ENCODE peak calls at places on chromosomes 1 and 21, in four cellular contexts. One of them, this sample, is unnamed.

GRCh38 chr1:234292006-234292405 is 81.2 kb upstream of the COA6 start:
- DNase-seq in GM12878: no peak
- DNase-seq in K562: no peak
- DNase-seq in H1: no peak
- DNase-seq in this sample: no peak

GRCh38 chr1:226687476-226687875 is 51.6 kb downstream of the ITPKB start:
- DNase-seq in GM12878: no peak
- DNase-seq in H1: no peak
- DNase-seq in K562: no peak
- DNase-seq in this sample: no peak

GRCh38 chr1:228016653-228017355 is 10.0 kb downstream of the WNT3A start:
- DNase-seq in GM12878: no peak
- DNase-seq in H1: no peak
- DNase-seq in K562: no peak
- DNase-seq in this sample: no peak

GRCh38 chr1:20321573-20321972 is 30.9 kb downstream of the VWA5B1 start:
- DNase-seq in K562: no peak
- DNase-seq in H1: no peak
- DNase-seq in GM12878: no peak
- DNase-seq in this sample: no peak

GRCh38 chr1:17128361-17128760 is 9.1 kb upstream of the PADI2 start:
- DNase-seq in K562: no peak
- DNase-seq in GM12878: no peak
- DNase-seq in H1: no peak
- DNase-seq in this sample: peak; percentile 50

GRCh38 chr21:43957629-43958362 is 54.3 kb upstream of the TRAPPC10 start:
- DNase-seq in GM12878: peak; percentile 77
- DNase-seq in H1: no peak
- DNase-seq in K562: no peak
- DNase-seq in this sample: no peak

GRCh38 chr1:69711159-69711930 is 143.6 kb downstream of the LRRC7 start:
- DNase-seq in GM12878: no peak
- DNase-seq in H1: no peak
- DNase-seq in K562: no peak
- DNase-seq in this sample: no peak

GRCh38 chr1:225834417-225835329 is 24.7 kb downstream of the EPHX1 start:
- DNase-seq in GM12878: no peak
- DNase-seq in K562: no peak
- DNase-seq in H1: no peak
- DNase-seq in this sample: no peak

GRCh38 chr1:29896791-29897725 is 660.7 kb downstream of the PTPRU start:
- DNase-seq in K562: no peak
- DNase-seq in H1: no peak
- DNase-seq in GM12878: no peak
- DNase-seq in this sample: no peak

GRCh38 chr1:170290971-170291370 is 145.2 kb downstream of the NTMT2 start:
- DNase-seq in K562: no peak
- DNase-seq in H1: no peak
- DNase-seq in GM12878: no peak
- DNase-seq in this sample: no peak

GRCh38 chr1:211551628-211552465 is 27.1 kb downstream of the SLC30A1 start:
- DNase-seq in GM12878: no peak
- DNase-seq in K562: no peak
- DNase-seq in H1: no peak
- DNase-seq in this sample: no peak

GRCh38 chr1:174791863-174792262 is 207.9 kb upstream of the CACYBP start:
- DNase-seq in K562: no peak
- DNase-seq in GM12878: no peak
- DNase-seq in H1: no peak
- DNase-seq in this sample: no peak

GRCh38 chr1:116134178-116134773 is 23.1 kb downstream of the MAB21L3 start:
- DNase-seq in K562: no peak
- DNase-seq in H1: no peak
- DNase-seq in GM12878: no peak
- DNase-seq in this sample: peak; percentile 21

GRCh38 chr21:35575280-35575915 is 484.9 kb downstream of the SETD4 start:
- DNase-seq in H1: no peak
- DNase-seq in GM12878: no peak
- DNase-seq in K562: no peak
- DNase-seq in this sample: no peak

GRCh38 chr1:59116920-59117542 is 179.9 kb upstream of the FGGY start:
- DNase-seq in K562: no peak
- DNase-seq in GM12878: no peak
- DNase-seq in H1: no peak
- DNase-seq in this sample: no peak

GRCh38 chr1:222329493-222330045 is 218.3 kb downstream of the HHIPL2 start:
- DNase-seq in K562: no peak
- DNase-seq in GM12878: no peak
- DNase-seq in H1: no peak
- DNase-seq in this sample: peak; percentile 13

GRCh38 chr1:70134148-70134547 is 71.2 kb downstream of the LRRC40 start:
- DNase-seq in H1: no peak
- DNase-seq in K562: no peak
- DNase-seq in GM12878: no peak
- DNase-seq in this sample: no peak

GRCh38 chr1:153984125-153984899 is 1.8 kb downstream of the RAB13 start:
- DNase-seq in K562: no peak
- DNase-seq in GM12878: no peak
- DNase-seq in H1: no peak
- DNase-seq in this sample: no peak

GRCh38 chr1:24983006-24983680 is 53.1 kb upstream of the RUNX3 start:
- DNase-seq in GM12878: no peak
- DNase-seq in H1: no peak
- DNase-seq in K562: no peak
- DNase-seq in this sample: no peak

GRCh38 chr1:47351305-47351704 is 17.7 kb downstream of the CMPK1 start:
- DNase-seq in GM12878: peak; percentile 72
- DNase-seq in H1: no peak
- DNase-seq in K562: no peak
- DNase-seq in this sample: no peak

GRCh38 chr1:11196945-11197344 is 7.8 kb downstream of the ANGPTL7 start:
- DNase-seq in GM12878: no peak
- DNase-seq in K562: no peak
- DNase-seq in H1: no peak
- DNase-seq in this sample: no peak

GRCh38 chr1:63272811-63273210 is 49.6 kb upstream of the FOXD3 start:
- DNase-seq in K562: no peak
- DNase-seq in GM12878: no peak
- DNase-seq in H1: no peak
- DNase-seq in this sample: no peak

GRCh38 chr1:63274371-63274770 is 48.0 kb upstream of the FOXD3 start:
- DNase-seq in K562: no peak
- DNase-seq in GM12878: no peak
- DNase-seq in H1: no peak
- DNase-seq in this sample: no peak

GRCh38 chr1:63274979-63275378 is 47.4 kb upstream of the FOXD3 start:
- DNase-seq in GM12878: no peak
- DNase-seq in H1: no peak
- DNase-seq in K562: no peak
- DNase-seq in this sample: no peak

GRCh38 chr1:63277195-63278192 is 44.9 kb upstream of the FOXD3 start:
- DNase-seq in K562: no peak
- DNase-seq in H1: no peak
- DNase-seq in GM12878: no peak
- DNase-seq in this sample: no peak

DNA sequence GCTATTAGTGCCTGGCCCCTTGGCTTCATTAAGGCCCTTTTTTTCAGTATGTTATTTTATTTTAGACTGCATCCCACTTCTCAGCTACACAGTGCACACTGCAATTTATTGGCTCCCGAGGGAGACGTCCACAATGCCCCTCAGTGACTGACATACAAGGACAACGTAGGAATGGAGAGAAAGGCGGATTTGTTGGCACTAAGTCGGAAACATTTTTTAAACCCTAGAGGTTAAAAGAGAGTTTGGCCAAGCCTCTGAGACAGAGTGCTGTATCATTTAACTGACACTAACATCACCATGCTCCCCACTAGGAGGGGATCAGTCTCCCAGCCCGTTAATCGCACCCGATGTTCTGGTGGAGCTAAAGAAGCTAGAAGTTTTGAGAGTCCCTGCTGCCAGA is 45.7 kb upstream of the FOXD3 start:
- DNase-seq in K562: no peak
- DNase-seq in GM12878: no peak
- DNase-seq in H1: no peak
- DNase-seq in this sample: no peak
- H3K4me2 ChIP-seq in K562: no peak overlapping the region
- H3K4me2 ChIP-seq in GM12878: no peak overlapping the region
- H3K4me2 ChIP-seq in H1: no peak overlapping the region
- H3K4me2 ChIP-seq in this sample: no peak overlapping the region

GRCh38 chr1:109193653-109194590 is 19.8 kb upstream of the SARS1 start:
- DNase-seq in GM12878: peak; percentile 37
- DNase-seq in K562: peak; percentile 84
- DNase-seq in H1: peak; percentile 92
- DNase-seq in this sample: no peak
- TF ChIP-seq JUND in GM12878: no peak
- TF ChIP-seq JUND in K562: peak; percentile 50
- TF ChIP-seq JUND in H1: no peak
- TF ChIP-seq JUND in this sample: no peak

GRCh38 chr1:7299994-7300393 is 471.1 kb upstream of the VAMP3 start:
- DNase-seq in K562: no peak
- DNase-seq in GM12878: no peak
- DNase-seq in H1: no peak
- DNase-seq in this sample: no peak

GRCh38 chr1:7296968-7297367 is 474.1 kb upstream of the VAMP3 start:
- DNase-seq in H1: peak; percentile 22
- DNase-seq in GM12878: no peak
- DNase-seq in K562: no peak
- DNase-seq in this sample: no peak

GRCh38 chr1:7299329-7299799 is 471.7 kb upstream of the VAMP3 start:
- DNase-seq in GM12878: no peak
- DNase-seq in K562: no peak
- DNase-seq in H1: peak; percentile 50
- DNase-seq in this sample: peak; percentile 82

GRCh38 chr1:7298749-7299151 is 472.3 kb upstream of the VAMP3 start:
- DNase-seq in K562: no peak
- DNase-seq in GM12878: no peak
- DNase-seq in H1: peak; percentile 42
- DNase-seq in this sample: no peak

GRCh38 chr1:7298145-7298544 is 473.0 kb upstream of the VAMP3 start:
- DNase-seq in K562: no peak
- DNase-seq in H1: peak; percentile 60
- DNase-seq in GM12878: no peak
- DNase-seq in this sample: no peak
- TF ChIP-seq EGR1 in K562: no peak
- TF ChIP-seq EGR1 in H1: no peak
- TF ChIP-seq EGR1 in GM12878: no peak
- TF ChIP-seq EGR1 in this sample: no peak

DNA sequence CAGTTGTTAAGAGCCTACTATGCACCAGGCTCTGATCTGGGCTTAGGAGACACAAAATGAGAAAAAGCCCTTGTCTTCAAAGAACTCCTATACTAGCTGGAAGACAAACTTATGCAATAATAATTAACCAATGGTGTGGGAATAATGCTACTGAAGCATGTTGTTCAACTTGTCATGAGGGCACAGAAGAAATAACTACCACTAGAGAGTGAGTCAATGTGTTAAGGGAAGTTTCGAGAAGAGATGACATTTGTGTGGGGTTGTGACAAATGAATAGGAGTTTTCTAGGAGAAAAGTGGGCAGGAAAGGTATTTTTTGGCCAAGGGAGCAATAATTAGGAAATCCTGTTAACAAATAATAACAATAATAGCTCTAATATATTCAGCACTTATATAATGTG is 205.0 kb downstream of the PDE4B start:
- DNase-seq in GM12878: no peak
- DNase-seq in H1: no peak
- DNase-seq in K562: no peak
- DNase-seq in this sample: no peak
- H3K4me2 ChIP-seq in GM12878: no peak overlapping the region
- H3K4me2 ChIP-seq in H1: no peak overlapping the region
- H3K4me2 ChIP-seq in K562: no peak overlapping the region
- H3K4me2 ChIP-seq in this sample: no peak overlapping the region

GRCh38 chr1:60904079-60904852 is 178.1 kb upstream of the NFIA start:
- DNase-seq in H1: no peak
- DNase-seq in K562: no peak
- DNase-seq in GM12878: no peak
- DNase-seq in this sample: no peak
- TF ChIP-seq JUND in H1: no peak
- TF ChIP-seq JUND in K562: no peak
- TF ChIP-seq JUND in GM12878: no peak
- TF ChIP-seq JUND in this sample: no peak

GRCh38 chr1:167878372-167879160 is 35.4 kb downstream of the ADCY10 start:
- DNase-seq in GM12878: no peak
- DNase-seq in K562: peak; percentile 51
- DNase-seq in H1: no peak
- DNase-seq in this sample: no peak
- TF ChIP-seq EGR1 in GM12878: no peak
- TF ChIP-seq EGR1 in K562: no peak
- TF ChIP-seq EGR1 in H1: no peak
- TF ChIP-seq EGR1 in this sample: no peak

DNA sequence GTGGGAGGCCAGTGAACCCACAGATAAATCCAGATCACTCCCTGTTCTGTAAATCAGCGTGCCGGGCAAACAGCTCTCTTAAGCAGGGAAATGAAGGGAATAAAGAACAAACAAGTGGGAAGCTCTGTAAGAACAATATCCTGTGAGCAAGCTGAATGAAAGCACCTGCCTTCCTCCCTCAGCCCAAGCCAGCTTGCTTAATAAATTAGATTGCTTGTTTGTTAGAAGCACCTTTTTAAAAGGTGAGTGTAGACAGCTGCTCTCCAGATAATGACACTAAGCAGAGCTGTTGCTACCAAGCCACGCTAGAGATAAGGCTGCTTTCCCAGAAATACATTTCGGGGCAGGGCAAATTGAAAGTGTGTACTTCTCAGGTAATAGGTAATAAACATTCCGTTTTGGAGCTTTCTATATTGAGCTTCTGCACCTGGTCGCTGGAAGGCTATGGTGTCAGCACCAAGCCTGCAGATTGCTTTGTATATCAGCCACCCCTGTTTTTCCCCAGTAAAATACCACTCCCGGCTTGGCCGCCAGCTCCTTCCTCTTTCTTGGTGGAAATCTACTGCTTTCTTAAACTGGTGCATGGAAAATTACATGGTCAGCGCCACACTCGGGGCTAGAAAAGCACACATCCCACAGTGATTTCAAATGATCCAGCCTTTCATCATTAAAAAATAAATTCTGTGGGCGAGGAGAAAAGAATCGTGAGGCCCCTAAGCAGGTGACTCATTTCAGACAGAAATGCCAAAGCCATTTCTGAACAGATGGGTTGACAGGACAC is 151.3 kb downstream of the ETS2 start:
- DNase-seq in GM12878: no peak
- DNase-seq in H1: no peak
- DNase-seq in K562: no peak
- DNase-seq in this sample: no peak
- H3K4me2 ChIP-seq in GM12878: no peak overlapping the region
- H3K4me2 ChIP-seq in H1: no peak overlapping the region
- H3K4me2 ChIP-seq in K562: peak overlapping the region; percentile 13
- H3K4me2 ChIP-seq in this sample: no peak overlapping the region

DNA sequence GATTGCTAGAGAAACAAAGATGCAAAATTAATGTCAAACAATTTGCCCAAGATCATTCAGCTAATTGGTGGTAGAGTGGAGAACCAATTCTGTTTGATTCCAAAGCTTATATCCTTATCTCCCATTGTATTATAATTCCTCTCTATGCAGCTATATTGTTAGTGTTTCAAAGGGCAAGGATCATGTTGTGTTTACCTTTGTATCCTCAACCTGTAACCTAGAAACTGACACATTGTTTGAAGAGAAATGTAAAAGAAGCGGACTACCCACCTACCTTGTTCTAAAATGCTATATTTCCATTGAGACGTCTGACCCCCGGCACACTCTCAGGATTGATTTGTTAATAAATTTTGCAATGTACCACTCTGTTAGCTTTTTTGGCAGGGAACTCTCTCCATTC is 9.3 kb downstream of the RAVER2 start:
- DNase-seq in H1: no peak
- DNase-seq in GM12878: no peak
- DNase-seq in K562: no peak
- DNase-seq in this sample: no peak
- TF ChIP-seq JUND in H1: no peak
- TF ChIP-seq JUND in GM12878: no peak
- TF ChIP-seq JUND in K562: no peak
- TF ChIP-seq JUND in this sample: no peak

This sample was measured in HCT116.